ENCODE peak calls at places on chromosomes 5 and 9, in ten cellular contexts. K is foreskin keratinocyte, N is HepG2, A is lower leg skin, O is endothelial cell, E is PC-9, R is fibroblast of mammary gland, Z is heart left ventricle, X is GM23338, H is dorsolateral prefrontal cortex. B is an unnamed sample.

GRCh38 chr9:26814799-26815198 is 77.8 kb downstream of the CAAP1 start:
- DNase-seq in Z (no peak), H (no peak), K (no peak), N (no peak), X (no peak), E (no peak), O (no peak), A (no peak), R (no peak), B (no peak)

GRCh38 chr5:149474198-149474597 is 77.0 kb downstream of the CSNK1A1 start:
- DNase-seq in K (peak), R (peak), Z (no peak), N (no peak), A (peak), H (no peak), E (peak), X (no peak), O (no peak), B (peak)

GRCh38 chr5:1879292-1880263 is 3.1 kb downstream of the IRX4 start:
- DNase-seq in A (no peak), N (no peak), Z (no peak), H (no peak), R (no peak), X (peak), K (no peak), O (no peak), E (no peak), B (no peak)

GRCh38 chr5:34007116-34007674 is 655 bp downstream of the AMACR start:
- DNase-seq in R (no peak), O (no peak), Z (no peak), N (no peak), K (peak), H (peak), A (no peak), E (peak), X (peak), B (peak)

GRCh38 chr5:79318935-79319614 is 83.1 kb downstream of the JMY start:
- DNase-seq in K (peak), O (no peak), X (no peak), R (peak), A (no peak), E (no peak), H (no peak), Z (no peak), N (no peak), B (peak)

GRCh38 chr5:84568171-84568570 is 183.5 kb upstream of the EDIL3 start:
- DNase-seq in N (no peak), H (no peak), K (no peak), O (no peak), Z (no peak), E (no peak), X (peak), R (no peak), A (no peak), B (no peak)

GRCh38 chr5:143440448-143441102 is 37.1 kb upstream of the NR3C1 start:
- DNase-seq in O (no peak), K (no peak), A (no peak), Z (no peak), H (no peak), E (no peak), N (no peak), X (no peak), R (no peak), B (no peak)

GRCh38 chr5:169216864-169217263 is 84.1 kb downstream of the SLIT3 start:
- DNase-seq in O (no peak), Z (no peak), A (no peak), R (no peak), E (no peak), H (no peak), K (no peak), N (no peak), X (no peak), B (no peak)

GRCh38 chr9:38017149-38017884 is 51.7 kb downstream of the SHB start:
- DNase-seq in A (no peak), R (no peak), H (peak), O (peak), K (peak), Z (peak), X (peak), N (no peak), E (peak), B (peak)
- TF ChIP-seq CTCF in A (no peak), R (no peak), H (peak), O (peak), K (peak), Z (peak), X (peak), N (no peak), E (peak), B (no peak)

DNA sequence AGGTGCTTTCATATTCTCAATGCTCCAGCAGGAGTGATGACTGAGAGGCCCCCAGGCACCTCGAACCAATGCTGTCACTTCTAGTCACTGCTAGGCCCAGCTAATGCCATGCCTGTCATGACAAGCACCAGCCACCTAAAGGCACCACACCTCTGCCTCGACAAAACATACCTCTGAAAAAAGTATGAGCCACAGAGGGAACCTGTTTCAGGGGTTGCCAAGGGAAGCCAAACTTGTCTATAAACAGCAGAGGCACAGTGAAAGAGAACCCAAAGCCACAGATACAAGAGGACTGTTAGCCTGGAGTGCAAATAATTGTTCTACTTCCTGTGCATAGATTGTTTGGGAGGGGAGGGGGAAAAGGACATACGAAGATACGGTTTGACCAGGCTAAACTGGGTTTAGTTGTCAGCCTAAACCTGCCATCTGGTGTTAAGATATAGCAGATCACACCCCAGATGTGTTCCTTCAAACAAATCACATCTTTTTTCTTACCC is 45.9 kb downstream of the BNC2 start:
- DNase-seq in O (no peak), X (peak), A (peak), E (peak), K (peak), H (no peak), Z (no peak), R (peak), N (no peak), B (no peak)
- TF ChIP-seq CTCF in O (no peak), X (peak), A (no peak), E (no peak), K (peak), H (no peak), Z (no peak), R (no peak), N (no peak), B (no peak)

GRCh38 chr5:154791535-154791934 is 36.4 kb downstream of the LARP1 start:
- DNase-seq in O (no peak), E (no peak), X (no peak), H (no peak), A (no peak), N (no peak), Z (no peak), K (no peak), R (no peak), B (no peak)
- TF ChIP-seq CTCF in O (no peak), E (no peak), X (no peak), H (no peak), A (no peak), N (no peak), Z (no peak), K (no peak), R (no peak), B (no peak)

GRCh38 chr5:172771439-172772111 is 580 bp upstream of the DUSP1 start:
- DNase-seq in A (no peak), Z (no peak), R (no peak), E (peak), O (no peak), X (no peak), N (no peak), H (no peak), K (peak), B (no peak)

GRCh38 chr5:172770374-172770674 is 671 bp downstream of the DUSP1 start:
- DNase-seq in O (peak), K (no peak), H (no peak), R (no peak), X (no peak), Z (peak), E (no peak), N (no peak), A (no peak), B (no peak)

GRCh38 chr5:172769598-172770373 is 1.2 kb downstream of the DUSP1 start:
- DNase-seq in O (no peak), H (no peak), Z (peak), X (peak), E (no peak), R (peak), N (no peak), A (no peak), K (peak), B (no peak)

GRCh38 chr5:172772112-172772906 is 1.3 kb upstream of the DUSP1 start:
- DNase-seq in X (peak), A (peak), H (peak), K (peak), Z (peak), E (peak), O (peak), R (peak), N (peak), B (peak)

GRCh38 chr5:172770675-172771438 is at the start of gene DUSP1:
- DNase-seq in Z (peak), E (peak), N (peak), K (peak), H (peak), R (peak), X (peak), O (peak), A (peak), B (peak)
- TF ChIP-seq CTCF in Z (peak), E (peak), N (peak), K (peak), H (peak), R (no peak), X (peak), O (peak), A (no peak), B (peak)

GRCh38 chr5:8478308-8478707 is 609.4 kb downstream of the MTRR start:
- DNase-seq in O (no peak), N (no peak), A (no peak), H (no peak), K (peak), Z (no peak), E (no peak), X (no peak), R (peak), B (no peak)
- TF ChIP-seq CTCF in O (no peak), N (no peak), A (no peak), H (no peak), K (no peak), Z (no peak), E (no peak), X (no peak), R (no peak), B (no peak)

B was measured in Calu3.